ENCODE peak calls at places on chromosomes 7 and 10, in ten cellular contexts. V is K562, X is spleen, A is Peyer's patch, K is transverse colon, G is body of pancreas, Q is uterus, Y is tibial nerve, M is prostate gland, N is HCT116. J is an unnamed sample.

GRCh38 chr10:86443069-86443468 is 76.5 kb upstream of the GRID1 start:
- DNase-seq in Y (no peak), G (no peak), K (no peak), Q (no peak), N (no peak), X (no peak), A (no peak), V (no peak), M (no peak), J (no peak)

GRCh38 chr7:90262438-90262837 is 17.5 kb downstream of the CFAP69 start:
- DNase-seq in G (no peak), K (no peak), Q (no peak), X (no peak), A (no peak), V (peak; percentile 31), M (no peak), Y (no peak), N (peak; percentile 15), J (no peak)

GRCh38 chr7:107661081-107661864 is 645 bp downstream of the SLC26A4 start:
- DNase-seq in Y (no peak), N (no peak), X (peak; percentile 90), G (peak; percentile 76), M (peak; percentile 64), Q (peak; percentile 37), V (no peak), A (peak; percentile 74), K (peak; percentile 52), J (peak; percentile 68)

GRCh38 chr7:67019562-67020390 is 23.1 kb downstream of the TYW1 start:
- DNase-seq in V (peak; percentile 53), G (no peak), Y (no peak), K (no peak), Q (no peak), N (no peak), M (no peak), A (peak; percentile 54), X (no peak), J (peak; percentile 26)

GRCh38 chr7:102431617-102432298 is 1.6 kb upstream of the ORAI2 start:
- DNase-seq in M (peak; percentile 58), K (peak; percentile 66), G (peak; percentile 27), A (peak; percentile 77), V (no peak), X (peak; percentile 86), Q (no peak), N (no peak), Y (no peak), J (no peak)

GRCh38 chr10:29026065-29026797 is 262.6 kb upstream of the LYZL1 start:
- DNase-seq in A (no peak), K (no peak), Q (no peak), V (no peak), X (no peak), Y (no peak), N (no peak), G (no peak), M (no peak), J (no peak)

GRCh38 chr7:67564978-67565377 is 568.3 kb downstream of the TYW1 start:
- DNase-seq in K (no peak), M (no peak), Y (no peak), X (no peak), N (no peak), V (no peak), A (no peak), G (peak; percentile 3), Q (no peak), J (peak; percentile 77)

GRCh38 chr10:27826369-27826768 is 80.8 kb upstream of the MKX start:
- DNase-seq in Y (no peak), X (no peak), A (no peak), M (no peak), G (no peak), K (no peak), Q (no peak), N (no peak), V (no peak), J (no peak)

GRCh38 chr7:151888079-151888673 is 11.3 kb upstream of the PRKAG2 start:
- DNase-seq in X (no peak), M (no peak), G (no peak), V (no peak), N (no peak), K (no peak), Q (no peak), A (peak; percentile 64), Y (no peak), J (peak; percentile 40)

GRCh38 chr10:133159950-133160812 is at the start of gene KNDC1:
- DNase-seq in G (no peak), K (no peak), Q (no peak), V (peak; percentile 87), A (peak; percentile 35), X (peak; percentile 74), M (no peak), Y (no peak), N (no peak), J (peak; percentile 50)

GRCh38 chr7:100088095-100088620 is 611 bp upstream of the COPS6 start:
- DNase-seq in K (no peak), M (no peak), A (no peak), X (peak; percentile 74), Y (no peak), V (no peak), G (no peak), N (no peak), Q (no peak), J (no peak)

GRCh38 chr7:134701272-134701671 is 54.6 kb downstream of the BPGM start:
- DNase-seq in A (no peak), Y (no peak), V (peak; percentile 46), Q (no peak), G (no peak), M (no peak), N (no peak), X (no peak), K (no peak), J (no peak)

DNA sequence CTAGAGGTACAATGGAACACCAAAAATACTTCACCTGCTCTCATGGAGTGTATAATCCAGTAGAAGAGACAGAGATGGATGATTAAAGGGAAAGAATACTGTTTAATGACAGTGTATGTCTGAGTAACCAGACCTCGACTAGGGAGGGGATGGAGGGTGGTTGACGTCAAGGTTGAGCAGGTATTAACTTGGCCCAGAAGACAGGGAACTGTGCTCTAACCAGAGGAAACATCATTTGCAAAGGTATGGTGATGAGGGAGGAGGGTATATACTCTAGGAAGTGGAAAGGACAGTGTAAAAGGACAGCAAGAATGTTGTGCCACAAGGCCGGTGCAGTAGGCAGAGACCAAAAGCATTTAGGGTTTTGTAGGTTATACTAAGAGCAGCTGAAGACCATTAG is 2.9 kb downstream of the MIOS start:
- DNase-seq in A (peak; percentile 50), M (no peak), K (no peak), G (no peak), Y (no peak), X (no peak), Q (no peak), N (no peak), V (no peak), J (no peak)
- H3K4me3 ChIP-seq in A (no peak overlapping the region), M (no peak overlapping the region), K (no peak overlapping the region), G (no peak overlapping the region), Y (no peak overlapping the region), X (no peak overlapping the region), Q (no peak overlapping the region), N (no peak overlapping the region), V (no peak overlapping the region), J (no peak overlapping the region)

GRCh38 chr7:2258661-2259365 is 16.8 kb downstream of the NUDT1 start:
- DNase-seq in A (peak; percentile 68), V (no peak), Y (no peak), K (no peak), Q (no peak), N (no peak), G (no peak), X (peak; percentile 83), M (no peak), J (no peak)
- TF ChIP-seq POLR2A in A (no peak), V (no peak), Y (no peak), K (no peak), Q (no peak), N (no peak), G (no peak), X (no peak), M (no peak), J (no peak)

GRCh38 chr7:30303312-30304039 is 19.1 kb downstream of the ZNRF2 start:
- DNase-seq in K (no peak), Q (no peak), G (no peak), N (no peak), X (no peak), M (no peak), V (no peak), A (no peak), Y (no peak), J (no peak)
- H3K27ac ChIP-seq in K (peak overlapping the region; percentile 49), Q (peak overlapping the region; percentile 46), G (no peak overlapping the region), N (no peak overlapping the region), X (no peak overlapping the region), M (no peak overlapping the region), V (no peak overlapping the region), A (no peak overlapping the region), Y (no peak overlapping the region), J (no peak overlapping the region)

GRCh38 chr10:7419998-7420397 is 9.2 kb upstream of the SFMBT2 start:
- DNase-seq in X (no peak), K (no peak), G (no peak), N (no peak), M (no peak), V (no peak), A (no peak), Q (no peak), Y (no peak), J (no peak)
- H3K4me3 ChIP-seq in X (no peak overlapping the region), K (no peak overlapping the region), G (no peak overlapping the region), N (no peak overlapping the region), M (no peak overlapping the region), V (no peak overlapping the region), A (no peak overlapping the region), Q (no peak overlapping the region), Y (no peak overlapping the region), J (no peak overlapping the region)

GRCh38 chr7:87220026-87220733 is 648 bp upstream of the TMEM243 start:
- DNase-seq in G (peak; percentile 82), X (peak; percentile 96), V (peak; percentile 56), N (peak; percentile 61), A (peak; percentile 95), Y (peak; percentile 48), K (peak; percentile 90), Q (peak; percentile 68), M (peak; percentile 86), J (peak; percentile 90)
- TF ChIP-seq POLR2A in G (peak; percentile 80), X (peak; percentile 88), V (peak; percentile 33), N (peak; percentile 62), A (peak; percentile 92), Y (peak; percentile 82), K (peak; percentile 86), Q (peak; percentile 90), M (peak; percentile 94), J (peak; percentile 62)

GRCh38 chr10:89646833-89647570 is 2.0 kb upstream of the PANK1 start:
- DNase-seq in Q (no peak), G (no peak), Y (no peak), N (no peak), A (no peak), M (no peak), X (no peak), V (no peak), K (no peak), J (no peak)
- H3K27ac ChIP-seq in Q (no peak overlapping the region), G (no peak overlapping the region), Y (no peak overlapping the region), N (no peak overlapping the region), A (no peak overlapping the region), M (no peak overlapping the region), X (no peak overlapping the region), V (no peak overlapping the region), K (no peak overlapping the region), J (no peak overlapping the region)

DNA sequence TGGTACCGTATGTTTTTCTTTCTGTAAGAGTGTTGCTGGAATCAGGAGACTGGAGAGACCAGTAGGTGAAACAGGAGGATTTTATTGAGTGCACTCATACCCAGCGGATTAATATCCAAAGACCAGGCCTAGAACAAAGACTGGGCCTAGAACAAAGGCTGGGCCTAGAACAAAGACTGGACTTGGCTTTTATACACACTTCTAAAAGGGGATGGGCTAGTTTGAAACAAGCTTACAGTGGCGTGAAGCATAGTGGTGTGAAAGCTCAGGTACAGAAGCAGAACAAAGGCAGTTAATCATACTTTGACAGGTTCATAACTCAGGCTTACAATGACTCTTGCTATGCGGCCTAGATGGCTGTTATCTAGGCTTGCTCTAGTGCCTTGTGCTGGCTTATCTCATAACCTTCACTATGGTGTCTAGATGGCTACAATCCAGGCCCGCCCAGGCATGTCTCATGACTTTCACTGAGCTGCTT is 67.7 kb downstream of the TRIM24 start:
- DNase-seq in N (peak; percentile 31), Q (no peak), A (no peak), V (peak; percentile 35), K (no peak), X (no peak), Y (no peak), M (no peak), G (no peak), J (no peak)
- H3K4me3 ChIP-seq in N (no peak overlapping the region), Q (no peak overlapping the region), A (no peak overlapping the region), V (no peak overlapping the region), K (no peak overlapping the region), X (no peak overlapping the region), Y (no peak overlapping the region), M (no peak overlapping the region), G (no peak overlapping the region), J (no peak overlapping the region)